ENCODE peak calls at places on chromosome 5, in ten cellular contexts. N, I, F, W, U, V, E, H, P and Y are unnamed samples.

GRCh38 chr5:120402606-120403005 is 61.5 kb upstream of the PRR16 start:
- DNase-seq in F (no peak), U (no peak), N (no peak), E (no peak), V (no peak), I (no peak), H (no peak), W (no peak), P (no peak), Y (no peak)

GRCh38 chr5:6525910-6526309 is 77.3 kb downstream of the UBE2QL1 start:
- DNase-seq in E (no peak), F (no peak), I (peak), P (peak), U (no peak), H (peak), V (peak), W (peak), N (peak), Y (no peak)

GRCh38 chr5:55988979-55989612 is 5.7 kb downstream of the IL6ST start:
- DNase-seq in F (no peak), I (no peak), P (no peak), W (peak), U (no peak), N (no peak), E (no peak), H (no peak), V (no peak), Y (no peak)

GRCh38 chr5:36240779-36241635 is 718 bp downstream of the NADK2 start:
- DNase-seq in H (peak), V (peak), I (peak), P (peak), E (peak), U (peak), W (peak), F (peak), N (peak), Y (peak)

GRCh38 chr5:33105521-33105941 is 335.2 kb upstream of the TARS1 start:
- DNase-seq in U (no peak), P (no peak), N (no peak), I (peak), E (no peak), H (no peak), W (peak), F (no peak), V (no peak), Y (no peak)

GRCh38 chr5:75335952-75336624 is 932 bp upstream of the HMGCR start:
- DNase-seq in W (peak), H (peak), F (no peak), I (peak), E (no peak), U (no peak), N (peak), P (peak), V (peak), Y (no peak)

GRCh38 chr5:175494271-175495183 is 16.2 kb downstream of the SFXN1 start:
- DNase-seq in I (no peak), E (no peak), F (no peak), H (no peak), N (no peak), V (peak), U (no peak), P (no peak), W (no peak), Y (no peak)

GRCh38 chr5:121299153-121299552 is 552.5 kb upstream of the FTMT start:
- DNase-seq in E (no peak), I (no peak), V (no peak), P (no peak), F (no peak), W (no peak), N (no peak), H (no peak), U (no peak), Y (no peak)

GRCh38 chr5:173802670-173803165 is 85.4 kb upstream of the CPEB4 start:
- DNase-seq in E (no peak), N (no peak), F (no peak), P (peak), U (peak), I (peak), V (no peak), H (no peak), W (no peak), Y (no peak)

GRCh38 chr5:36156124-36156601 is 4.3 kb downstream of the SKP2 start:
- DNase-seq in E (no peak), W (no peak), U (no peak), H (no peak), F (no peak), N (no peak), I (peak), V (no peak), P (no peak), Y (no peak)

GRCh38 chr5:143775258-143775657 is 36.7 kb upstream of the HMHB1 start:
- DNase-seq in I (peak), P (no peak), E (no peak), H (no peak), U (no peak), V (no peak), W (no peak), F (no peak), N (peak), Y (no peak)

GRCh38 chr5:173331956-173332479 is 3.8 kb upstream of the STC2 start:
- DNase-seq in N (peak), P (peak), E (no peak), W (peak), U (peak), H (peak), V (peak), F (no peak), I (peak), Y (peak)

GRCh38 chr5:169243651-169244422 is 57.1 kb downstream of the SLIT3 start:
- DNase-seq in U (no peak), W (no peak), E (no peak), I (no peak), P (no peak), H (no peak), N (no peak), F (peak), V (no peak), Y (no peak)

GRCh38 chr5:107378218-107378899 is 292.4 kb downstream of the EFNA5 start:
- DNase-seq in I (peak), E (no peak), W (no peak), V (no peak), H (no peak), F (no peak), N (no peak), U (no peak), P (no peak), Y (no peak)

GRCh38 chr5:76190356-76190755 is 107.2 kb downstream of the SV2C start:
- DNase-seq in I (no peak), E (no peak), V (no peak), W (no peak), N (no peak), P (no peak), U (no peak), F (no peak), H (no peak), Y (no peak)

GRCh38 chr5:126471875-126472537 is 48.8 kb downstream of the GRAMD2B start:
- DNase-seq in W (peak), E (no peak), V (no peak), F (no peak), N (peak), U (no peak), H (no peak), I (peak), P (no peak), Y (no peak)

GRCh38 chr5:57280811-57281301 is 107.0 kb downstream of the GPBP1 start:
- DNase-seq in E (no peak), P (no peak), V (no peak), H (no peak), I (no peak), W (no peak), U (no peak), N (no peak), F (no peak), Y (no peak)

GRCh38 chr5:108650997-108651396 is 96.7 kb upstream of the FER start:
- DNase-seq in U (no peak), F (no peak), P (no peak), H (no peak), W (peak), I (peak), N (no peak), E (no peak), V (no peak), Y (no peak)

GRCh38 chr5:13567819-13568218 is 376.7 kb downstream of the DNAH5 start:
- DNase-seq in U (no peak), F (no peak), I (peak), N (peak), V (no peak), E (no peak), H (no peak), W (no peak), P (no peak), Y (no peak)

GRCh38 chr5:143934821-143935220 is 122.9 kb downstream of the HMHB1 start:
- DNase-seq in H (no peak), P (no peak), I (no peak), W (no peak), U (no peak), F (no peak), V (no peak), N (no peak), E (no peak), Y (no peak)

GRCh38 chr5:171422495-171422894 is 3.0 kb downstream of the FGF18 start:
- DNase-seq in E (no peak), W (no peak), H (no peak), P (no peak), F (no peak), U (no peak), V (no peak), I (no peak), N (no peak), Y (no peak)

GRCh38 chr5:15450949-15451348 is 49.0 kb upstream of the FBXL7 start:
- DNase-seq in H (no peak), W (no peak), N (no peak), P (no peak), I (no peak), U (no peak), F (no peak), E (no peak), V (no peak), Y (no peak)

GRCh38 chr5:86879086-86879485 is 261.3 kb downstream of the COX7C start:
- DNase-seq in U (no peak), F (no peak), N (no peak), W (no peak), P (no peak), H (no peak), I (no peak), E (no peak), V (no peak), Y (no peak)

GRCh38 chr5:73278693-73279092 is 105.7 kb downstream of the TMEM174 start:
- DNase-seq in V (peak), F (no peak), W (no peak), U (no peak), N (no peak), E (no peak), H (no peak), I (no peak), P (no peak), Y (no peak)

GRCh38 chr5:446864-447263 is 3.9 kb downstream of the EXOC3 start:
- DNase-seq in V (no peak), N (no peak), E (no peak), I (peak), F (no peak), W (peak), H (no peak), P (peak), U (peak), Y (peak)

GRCh38 chr5:128629162-128629561 is 91.1 kb upstream of the FBN2 start:
- DNase-seq in P (no peak), W (no peak), U (no peak), I (no peak), E (no peak), H (no peak), F (no peak), N (no peak), V (no peak), Y (no peak)

GRCh38 chr5:113612060-113612496 is 98.6 kb downstream of the YTHDC2 start:
- DNase-seq in I (peak), F (no peak), V (no peak), E (no peak), U (no peak), P (peak), N (peak), W (peak), H (no peak), Y (no peak)

GRCh38 chr5:125891326-125891725 is 531.9 kb upstream of the GRAMD2B start:
- DNase-seq in P (no peak), W (no peak), E (no peak), H (no peak), U (no peak), F (no peak), V (no peak), N (no peak), I (no peak), Y (no peak)

GRCh38 chr5:171598279-171599152 is 179.1 kb downstream of the FGF18 start:
- DNase-seq in I (no peak), P (no peak), W (no peak), V (no peak), H (no peak), N (no peak), E (no peak), U (no peak), F (no peak), Y (no peak)

GRCh38 chr5:78574731-78575161 is 73.8 kb downstream of the LHFPL2 start:
- DNase-seq in V (no peak), N (no peak), H (no peak), E (no peak), I (peak), F (peak), P (no peak), U (no peak), W (no peak), Y (peak)

GRCh38 chr5:132474881-132475511 is 15.6 kb downstream of the IRF1 start:
- DNase-seq in I (no peak), E (no peak), V (no peak), P (no peak), H (peak), W (no peak), U (peak), N (no peak), F (no peak), Y (peak)

GRCh38 chr5:62283856-62284255 is 22.1 kb upstream of the KIF2A start:
- DNase-seq in U (no peak), F (no peak), W (no peak), N (no peak), V (no peak), E (no peak), P (no peak), H (no peak), I (no peak), Y (no peak)

GRCh38 chr5:68562308-68562707 is 346.8 kb downstream of the PIK3R1 start:
- DNase-seq in H (peak), F (no peak), N (no peak), I (peak), V (no peak), E (no peak), W (no peak), P (no peak), U (no peak), Y (no peak)
- TF ChIP-seq POLR2A in H (no peak), F (no peak), N (no peak), I (no peak), V (no peak), E (no peak), W (no peak), P (no peak), U (no peak), Y (no peak)

DNA sequence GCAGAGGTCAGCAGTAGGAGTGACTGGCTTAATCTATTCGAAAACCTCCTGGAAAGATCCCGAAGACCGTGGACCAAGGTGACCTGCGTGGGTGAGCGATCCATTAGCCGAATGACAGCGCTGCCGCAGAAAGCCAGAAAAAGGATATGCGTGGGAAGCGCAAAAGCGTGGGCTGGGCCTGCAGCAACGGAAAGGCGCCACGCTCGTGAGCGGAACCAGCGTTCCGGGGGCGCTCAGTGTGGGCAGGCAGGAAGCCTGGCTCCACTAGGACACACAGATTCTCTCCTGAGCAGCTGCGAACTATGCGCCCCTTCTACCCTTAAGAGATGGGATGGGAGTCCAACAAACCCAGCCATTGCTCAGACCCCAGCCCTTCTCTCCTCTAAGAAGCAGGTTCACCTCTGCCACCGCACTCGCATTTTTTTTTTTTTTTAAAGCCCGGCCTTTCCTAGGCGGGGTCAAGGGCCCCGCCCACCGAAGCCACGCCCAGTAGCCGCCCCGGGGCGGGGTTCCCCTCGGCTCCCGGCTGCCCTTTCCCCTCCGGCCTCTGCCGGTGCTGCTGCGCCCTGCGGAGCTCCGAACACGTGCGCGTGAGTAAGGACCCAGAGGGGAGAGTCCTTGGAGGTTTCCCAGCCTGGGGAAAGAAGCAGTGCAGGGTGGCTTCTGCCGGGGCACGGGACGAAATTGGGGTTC is 19.8 kb upstream of the MATR3 start:
- DNase-seq in E (peak), W (peak), U (peak), P (peak), I (peak), V (peak), H (peak), F (peak), N (peak), Y (peak)
- TF ChIP-seq POLR2A in E (no peak), W (peak), U (no peak), P (peak), I (peak), V (peak), H (no peak), F (no peak), N (peak), Y (peak)

GRCh38 chr5:134436523-134437339 is 25.1 kb upstream of the CDKN2AIPNL start:
- DNase-seq in P (peak), U (peak), V (peak), H (peak), F (no peak), E (peak), I (peak), N (peak), W (peak), Y (peak)
- TF ChIP-seq POLR2A in P (no peak), U (no peak), V (no peak), H (no peak), F (no peak), E (no peak), I (peak), N (no peak), W (no peak), Y (no peak)

GRCh38 chr5:179504600-179505396 is 45.6 kb upstream of the RUFY1 start:
- DNase-seq in W (no peak), H (no peak), N (no peak), I (no peak), E (no peak), U (no peak), P (no peak), F (no peak), V (no peak), Y (no peak)
- TF ChIP-seq POLR2A in W (no peak), H (no peak), N (no peak), I (no peak), E (no peak), U (no peak), P (no peak), F (no peak), V (no peak), Y (no peak)

GRCh38 chr5:38845555-38846378 is at the start of gene OSMR:
- DNase-seq in F (peak), I (peak), N (peak), P (peak), E (peak), U (peak), V (peak), H (peak), W (peak), Y (peak)
- TF ChIP-seq POLR2A in F (peak), I (peak), N (peak), P (peak), E (peak), U (no peak), V (peak), H (no peak), W (peak), Y (peak)